ENCODE peak calls at places on chromosomes 3 and 15, in nine cellular contexts. I is CD8-positive, alpha-beta T cell; U is Caco-2; K is right cardiac atrium; C is lower lobe of right lung; X is endodermal cell; M is heart left ventricle; F is A549; D is IMR-90. Z is an unnamed sample. For H3K4me1, the result is how much of the 10 kb centered on the place peaks cover.

GRCh38 chr3:61250784-61251173 is 473 bp downstream of the FHIT start:
- DNase-seq in I (no peak), U (peak), K (peak), C (no peak), X (peak), M (peak), F (no peak), D (no peak), Z (peak)

GRCh38 chr15:79451361-79451999 is 19.3 kb downstream of the MINAR1 start:
- DNase-seq in I (no peak), U (no peak), K (no peak), C (no peak), X (peak), M (no peak), F (no peak), D (no peak), Z (no peak)

GRCh38 chr3:66428733-66429132 is 72.1 kb downstream of the LRIG1 start:
- DNase-seq in I (no peak), U (no peak), K (no peak), C (no peak), X (no peak), M (peak), F (peak), D (peak), Z (peak)

GRCh38 chr15:101156061-101156460 is 95.8 kb downstream of the CHSY1 start:
- DNase-seq in I (no peak), U (no peak), K (no peak), C (peak), X (no peak), M (no peak), F (no peak), D (no peak), Z (no peak)

GRCh38 chr3:130345487-130346079 is at the start of gene COL6A5:
- DNase-seq in I (no peak), U (no peak), K (peak), C (peak), X (peak), M (no peak), F (no peak), D (no peak), Z (no peak)

GRCh38 chr15:99016680-99017321 is 9.2 kb upstream of the PGPEP1L start:
- DNase-seq in I (no peak), U (no peak), K (peak), C (no peak), X (no peak), M (peak), F (peak), D (peak), Z (no peak)

GRCh38 chr15:72281713-72282112 is 9.4 kb upstream of the PARP6 start:
- DNase-seq in I (no peak), U (no peak), K (no peak), C (no peak), X (no peak), M (no peak), F (no peak), D (no peak), Z (no peak)

GRCh38 chr15:39472661-39473657 is 107.9 kb upstream of the THBS1 start:
- DNase-seq in I (no peak), U (no peak), K (peak), C (peak), X (no peak), M (peak), F (no peak), D (peak), Z (peak)

GRCh38 chr3:19526071-19526470 is 377.8 kb downstream of the KCNH8 start:
- DNase-seq in I (no peak), U (no peak), K (no peak), C (no peak), X (no peak), M (no peak), F (no peak), D (no peak), Z (no peak)

GRCh38 chr3:124161453-124161852 is 169.5 kb upstream of the ROPN1 start:
- DNase-seq in I (no peak), U (no peak), K (no peak), C (no peak), X (peak), M (no peak), F (no peak), D (no peak), Z (no peak)

GRCh38 chr15:77456746-77457618 is 36.3 kb downstream of the HMG20A start:
- DNase-seq in I (no peak), U (no peak), K (no peak), C (no peak), X (no peak), M (no peak), F (no peak), D (peak), Z (peak)

GRCh38 chr3:150251187-150251592 is 156.9 kb upstream of the TSC22D2 start:
- DNase-seq in I (no peak), U (no peak), K (no peak), C (no peak), X (no peak), M (no peak), F (no peak), D (no peak), Z (no peak)

GRCh38 chr3:150249776-150250175 is 158.3 kb upstream of the TSC22D2 start:
- DNase-seq in I (no peak), U (no peak), K (no peak), C (no peak), X (no peak), M (no peak), F (no peak), D (no peak), Z (no peak)

GRCh38 chr3:150248116-150248864 is 159.8 kb upstream of the TSC22D2 start:
- DNase-seq in I (no peak), U (no peak), K (peak), C (no peak), X (no peak), M (no peak), F (no peak), D (peak), Z (no peak)

GRCh38 chr3:150248865-150249360 is 159.2 kb upstream of the TSC22D2 start:
- DNase-seq in I (no peak), U (no peak), K (no peak), C (no peak), X (no peak), M (no peak), F (no peak), D (no peak), Z (no peak)

GRCh38 chr3:150247456-150247855 is 160.6 kb upstream of the TSC22D2 start:
- DNase-seq in I (no peak), U (no peak), K (no peak), C (no peak), X (no peak), M (no peak), F (no peak), D (no peak), Z (no peak)
- H3K4me1 ChIP-seq in I (under half), U (half or more), K (under half), C (under half), X (under half), M (under half), F (under half), D (under half), Z (under half)

GRCh38 chr3:101939391-101939790 is 90.1 kb downstream of the NFKBIZ start:
- DNase-seq in I (no peak), U (no peak), K (no peak), C (no peak), X (no peak), M (no peak), F (no peak), D (no peak), Z (no peak)
- H3K4me1 ChIP-seq in I (half or more), U (under half), K (under half), C (under half), X (under half), M (under half), F (under half), D (under half), Z (under half)

GRCh38 chr3:52240059-52240885 is 1.3 kb upstream of the TWF2 start:
- DNase-seq in I (no peak), U (peak), K (peak), C (peak), X (no peak), M (no peak), F (no peak), D (peak), Z (peak)
- H3K4me1 ChIP-seq in I (half or more), U (under half), K (under half), C (half or more), X (under half), M (under half), F (under half), D (under half), Z (under half)

GRCh38 chr3:155730843-155731242 is 14.0 kb downstream of the PLCH1 start:
- DNase-seq in I (no peak), U (no peak), K (no peak), C (no peak), X (no peak), M (no peak), F (no peak), D (no peak), Z (no peak)

GRCh38 chr3:155727836-155728235 is 17.0 kb downstream of the PLCH1 start:
- DNase-seq in I (no peak), U (no peak), K (no peak), C (no peak), X (no peak), M (no peak), F (no peak), D (no peak), Z (no peak)
- H3K4me1 ChIP-seq in I (under half), U (under half), K (under half), C (under half), X (under half), M (under half), F (under half), D (under half), Z (under half)

GRCh38 chr3:46692566-46692983 is 904 bp downstream of the ALS2CL start:
- DNase-seq in I (no peak), U (peak), K (no peak), C (peak), X (peak), M (no peak), F (peak), D (no peak), Z (peak)
- H3K4me1 ChIP-seq in I (half or more), U (under half), K (under half), C (half or more), X (under half), M (half or more), F (under half), D (under half), Z (under half)

GRCh38 chr15:63805993-63806980 is 27.5 kb downstream of the HERC1 start:
- DNase-seq in I (no peak), U (no peak), K (no peak), C (no peak), X (no peak), M (no peak), F (no peak), D (peak), Z (no peak)
- H3K4me1 ChIP-seq in I (half or more), U (under half), K (under half), C (under half), X (under half), M (under half), F (under half), D (under half), Z (under half)

GRCh38 chr15:68638953-68639500 is 60.2 kb downstream of the CORO2B start:
- DNase-seq in I (no peak), U (no peak), K (peak), C (no peak), X (no peak), M (no peak), F (no peak), D (peak), Z (no peak)

GRCh38 chr15:68637755-68638405 is 59.1 kb downstream of the CORO2B start:
- DNase-seq in I (no peak), U (no peak), K (peak), C (peak), X (no peak), M (peak), F (no peak), D (peak), Z (peak)

GRCh38 chr15:68641376-68641775 is 62.6 kb downstream of the CORO2B start:
- DNase-seq in I (no peak), U (no peak), K (peak), C (no peak), X (no peak), M (no peak), F (no peak), D (no peak), Z (no peak)

GRCh38 chr15:68640791-68641331 is 62.1 kb downstream of the CORO2B start:
- DNase-seq in I (no peak), U (no peak), K (peak), C (no peak), X (peak), M (no peak), F (no peak), D (no peak), Z (no peak)

GRCh38 chr15:68639926-68640600 is 61.3 kb downstream of the CORO2B start:
- DNase-seq in I (no peak), U (no peak), K (no peak), C (no peak), X (peak), M (no peak), F (no peak), D (no peak), Z (peak)
- H3K4me1 ChIP-seq in I (under half), U (under half), K (under half), C (under half), X (under half), M (under half), F (under half), D (half or more), Z (under half)

GRCh38 chr3:10228248-10228950 is 19.9 kb upstream of the TATDN2 start:
- DNase-seq in I (no peak), U (no peak), K (no peak), C (no peak), X (no peak), M (no peak), F (no peak), D (no peak), Z (no peak)
- H3K4me1 ChIP-seq in I (under half), U (under half), K (under half), C (under half), X (under half), M (under half), F (under half), D (under half), Z (under half)

DNA sequence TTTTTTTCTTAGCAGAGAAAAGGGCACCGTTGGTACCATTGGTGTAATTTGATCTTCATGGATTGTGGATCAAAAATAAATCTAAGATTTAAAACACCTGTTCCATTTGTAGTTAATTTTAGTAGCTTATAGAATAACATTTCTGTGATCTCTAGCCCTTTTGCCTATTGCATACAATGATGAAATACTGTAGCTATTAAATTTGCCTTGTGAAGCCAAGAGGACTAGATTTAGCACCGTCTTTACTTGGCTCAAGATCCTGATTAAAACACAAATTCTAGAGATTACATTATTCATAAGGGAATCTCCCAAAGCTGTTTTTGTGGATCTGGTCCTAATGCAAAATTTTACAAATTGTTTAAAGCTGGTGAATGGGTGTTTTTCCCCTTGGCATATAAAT is 8.2 kb downstream of the TBC1D23 start:
- DNase-seq in I (no peak), U (no peak), K (no peak), C (no peak), X (no peak), M (no peak), F (no peak), D (peak), Z (no peak)
- H3K4me1 ChIP-seq in I (under half), U (under half), K (under half), C (under half), X (under half), M (under half), F (under half), D (under half), Z (under half)

GRCh38 chr15:80989518-80990478 is at the start of gene MESD:
- DNase-seq in I (peak), U (peak), K (peak), C (peak), X (peak), M (peak), F (peak), D (peak), Z (peak)
- H3K4me1 ChIP-seq in I (under half), U (under half), K (under half), C (half or more), X (under half), M (under half), F (under half), D (under half), Z (under half)